ENCODE peak calls at places on chromosomes 13 and 19, in five cellular contexts. B is left lung, P is T-helper 9 cell, E is fibroblast of the conjunctiva, Y is AG04450. N is an unnamed sample.

GRCh38 chr13:35838356-35838755 is 292.8 kb downstream of the DCLK1 start:
- DNase-seq in Y (peak; percentile 38), E (no peak), B (no peak), P (no peak), N (no peak)

GRCh38 chr19:38685666-38686529 is 38.4 kb downstream of the ACTN4 start:
- DNase-seq in Y (no peak), B (no peak), P (no peak), E (no peak), N (no peak)

GRCh38 chr13:20814224-20814910 is 40.6 kb upstream of the EEF1AKMT1 start:
- DNase-seq in P (no peak), Y (peak; percentile 91), B (peak; percentile 82), E (peak; percentile 92), N (peak; percentile 85)

GRCh38 chr19:5170329-5170745 is 170.3 kb downstream of the PTPRS start:
- DNase-seq in E (no peak), Y (no peak), B (peak; percentile 90), P (peak; percentile 48), N (peak; percentile 55)

GRCh38 chr19:35549174-35549788 is 3.9 kb downstream of the TMEM147 start:
- DNase-seq in P (peak; percentile 47), Y (no peak), E (peak; percentile 30), B (no peak), N (no peak)

GRCh38 chr13:71290963-71291937 is 575.8 kb downstream of the DACH1 start:
- DNase-seq in E (no peak), B (no peak), P (peak; percentile 13), Y (no peak), N (no peak)

GRCh38 chr13:45615501-45616101 is at the start of gene ERICH6B:
- DNase-seq in B (peak; percentile 78), P (no peak), E (no peak), Y (no peak), N (no peak)

GRCh38 chr19:34276614-34277013 is 22.3 kb downstream of the GARRE1 start:
- DNase-seq in P (no peak), B (no peak), E (no peak), Y (no peak), N (no peak)

GRCh38 chr19:46374526-46375475 is 27.9 kb downstream of the PPP5C start:
- DNase-seq in Y (no peak), E (no peak), P (no peak), B (peak; percentile 16), N (no peak)

GRCh38 chr13:33331962-33332361 is 46.4 kb upstream of the STARD13 start:
- DNase-seq in P (no peak), E (no peak), Y (no peak), B (no peak), N (no peak)

GRCh38 chr13:89496478-89496877 is 1825.3 kb downstream of the SLITRK5 start:
- DNase-seq in E (no peak), B (no peak), Y (no peak), P (no peak), N (no peak)

GRCh38 chr13:73717632-73718031 is 416.6 kb downstream of the KLF12 start:
- DNase-seq in E (no peak), B (no peak), P (no peak), Y (no peak), N (no peak)

GRCh38 chr19:33809960-33810359 is 13.3 kb downstream of the KCTD15 start:
- DNase-seq in E (peak; percentile 44), P (no peak), B (no peak), Y (no peak), N (no peak)

GRCh38 chr19:10554760-10555612 is 10.8 kb downstream of the KRI1 start:
- DNase-seq in Y (no peak), B (no peak), E (no peak), P (no peak), N (no peak)

GRCh38 chr19:6235031-6235951 is 44.5 kb downstream of the MLLT1 start:
- DNase-seq in E (no peak), B (peak; percentile 53), P (no peak), Y (no peak), N (no peak)

GRCh38 chr19:17576758-17577532 is 21.5 kb downstream of the COLGALT1 start:
- DNase-seq in Y (no peak), B (peak; percentile 89), E (peak; percentile 74), P (no peak), N (peak; percentile 74)

GRCh38 chr13:68676513-68677115 is 1431.0 kb upstream of the ATXN8OS start:
- DNase-seq in E (no peak), B (no peak), Y (no peak), P (no peak), N (no peak)

GRCh38 chr13:36428083-36428482 is 4.2 kb upstream of the CCNA1 start:
- DNase-seq in E (no peak), P (no peak), B (no peak), Y (no peak), N (no peak)

GRCh38 chr13:40910324-40911050 is 108.6 kb downstream of the ELF1 start:
- DNase-seq in P (no peak), E (no peak), Y (no peak), B (no peak), N (no peak)

GRCh38 chr13:94416454-94417080 is 62.9 kb downstream of the DCT start:
- DNase-seq in P (no peak), B (no peak), Y (no peak), E (peak; percentile 23), N (no peak)

GRCh38 chr13:99388334-99388923 is 81.2 kb upstream of the GPR183 start:
- DNase-seq in E (no peak), P (no peak), Y (no peak), B (no peak), N (no peak)

GRCh38 chr13:44068737-44069136 is 189.0 kb downstream of the LACC1 start:
- DNase-seq in E (peak; percentile 36), Y (peak; percentile 39), P (no peak), B (no peak), N (no peak)

GRCh38 chr13:60627071-60627686 is 230.2 kb downstream of the TDRD3 start:
- DNase-seq in E (no peak), B (no peak), Y (no peak), P (no peak), N (no peak)

GRCh38 chr19:28184997-28185396 is 1028.0 kb downstream of the UQCRFS1 start:
- DNase-seq in P (no peak), Y (no peak), E (no peak), B (no peak), N (no peak)

GRCh38 chr19:4390017-4390861 is 10.1 kb downstream of the SH3GL1 start:
- DNase-seq in E (no peak), B (peak; percentile 80), Y (no peak), P (no peak), N (peak; percentile 46)

GRCh38 chr19:16076958-16077611 is 790 bp downstream of the TPM4 start:
- DNase-seq in P (peak; percentile 15), E (no peak), B (peak; percentile 90), Y (no peak), N (peak; percentile 81)

GRCh38 chr13:23871616-23872220 is 17.5 kb downstream of the MIPEP start:
- DNase-seq in B (no peak), Y (no peak), P (no peak), E (peak; percentile 33), N (no peak)

GRCh38 chr19:49421039-49421877 is 2.0 kb downstream of the PTH2 start:
- DNase-seq in B (peak; percentile 86), Y (no peak), P (no peak), E (no peak), N (peak; percentile 77)

GRCh38 chr19:31944286-31944685 is 401.1 kb upstream of the ZNF507 start:
- DNase-seq in Y (no peak), P (no peak), E (no peak), B (no peak), N (no peak)

GRCh38 chr19:11321206-11322126 is 18.0 kb downstream of the RAB3D start:
- DNase-seq in E (no peak), B (peak; percentile 54), P (no peak), Y (no peak), N (no peak)

GRCh38 chr13:60351816-60352215 is 45.2 kb upstream of the TDRD3 start:
- DNase-seq in B (no peak), E (no peak), P (no peak), Y (no peak), N (no peak)

GRCh38 chr13:44627441-44627840 is 51.3 kb upstream of the TSC22D1 start:
- DNase-seq in E (no peak), P (no peak), Y (no peak), B (no peak), N (no peak)

GRCh38 chr13:102838273-102838672 is 7.6 kb upstream of the ERCC5 start:
- DNase-seq in B (no peak), Y (no peak), E (no peak), P (no peak), N (no peak)

GRCh38 chr13:111389621-111390521 is 69.4 kb downstream of the TEX29 start:
- DNase-seq in P (no peak), B (no peak), E (no peak), Y (no peak), N (no peak)

GRCh38 chr13:98576215-98576945 is 527 bp downstream of the STK24 start:
- DNase-seq in P (peak; percentile 25), B (peak; percentile 90), Y (no peak), E (no peak), N (peak; percentile 73)

GRCh38 chr19:6509118-6509971 is 7.2 kb upstream of the TUBB4A start:
- DNase-seq in B (no peak), P (no peak), Y (no peak), E (no peak), N (peak; percentile 60)

GRCh38 chr13:45194081-45194939 is 6.5 kb downstream of the KCTD4 start:
- DNase-seq in P (no peak), E (peak; percentile 63), B (no peak), Y (no peak), N (no peak)

GRCh38 chr19:23075031-23075733 is 41.6 kb upstream of the ZNF730 start:
- DNase-seq in P (no peak), Y (peak; percentile 41), E (peak; percentile 53), B (peak; percentile 83), N (peak; percentile 51)

GRCh38 chr13:104796581-104796980 is 1730.4 kb upstream of the SLC10A2 start:
- DNase-seq in Y (no peak), P (no peak), E (no peak), B (no peak), N (no peak)

GRCh38 chr19:57103573-57104277 is 16.1 kb upstream of the USP29 start:
- DNase-seq in E (peak; percentile 31), Y (no peak), B (no peak), P (peak; percentile 47), N (no peak)

N was measured in lower lobe of right lung.